ENCODE peak calls at places on chromosomes 5 and 9, in seven cellular contexts. P is SK-N-DZ; C is RWPE1; B is heart left ventricle; F is stimulated activated CD8-positive, alpha-beta memory T cell treated with anti-CD3 and anti-CD28 coated beads, Interleukin-12 subunit alpha, Interleukin-12 subunit beta, amount 100 ng/mL, for 1 hour; U is astrocyte of the hippocampus; G is ureter. V is an unnamed sample.

GRCh38 chr5:100777680-100778281 is 125.3 kb downstream of the ST8SIA4 start:
- DNase-seq in P (no peak), C (peak), B (peak), F (no peak), U (peak), G (no peak), V (no peak)

GRCh38 chr9:76634356-76635054 is 129.7 kb upstream of the PCA3 start:
- DNase-seq in P (peak), C (peak), B (no peak), F (no peak), U (peak), G (no peak), V (no peak)

GRCh38 chr5:109945097-109945678 is 255.5 kb downstream of the MAN2A1 start:
- DNase-seq in P (no peak), C (no peak), B (no peak), F (no peak), U (peak), G (no peak), V (no peak)

GRCh38 chr5:93589348-93589662 is 6.3 kb downstream of the NR2F1 start:
- DNase-seq in P (no peak), C (no peak), B (no peak), F (no peak), U (peak), G (no peak), V (no peak)

GRCh38 chr5:132012385-132013005 is 1.0 kb upstream of the ACSL6 start:
- DNase-seq in P (no peak), C (peak), B (peak), F (no peak), U (peak), G (peak), V (no peak)

GRCh38 chr5:176365663-176366574 is 632 bp downstream of the ARL10 start:
- DNase-seq in P (peak), C (peak), B (peak), F (no peak), U (peak), G (no peak), V (peak)

GRCh38 chr5:87410941-87411340 is 1.8 kb downstream of the CCNH start:
- DNase-seq in P (no peak), C (no peak), B (no peak), F (no peak), U (peak), G (no peak), V (no peak)

GRCh38 chr9:35615981-35616680 is 2.1 kb downstream of the CD72 start:
- DNase-seq in P (no peak), C (no peak), B (no peak), F (no peak), U (no peak), G (no peak), V (no peak)

GRCh38 chr5:158373623-158374375 is 514.9 kb upstream of the CLINT1 start:
- DNase-seq in P (no peak), C (no peak), B (no peak), F (no peak), U (no peak), G (no peak), V (no peak)

GRCh38 chr5:57784106-57784505 is 301.5 kb upstream of the ACTBL2 start:
- DNase-seq in P (no peak), C (peak), B (no peak), F (no peak), U (no peak), G (no peak), V (no peak)

GRCh38 chr9:26856413-26857032 is 36.1 kb downstream of the CAAP1 start:
- DNase-seq in P (peak), C (peak), B (no peak), F (no peak), U (peak), G (no peak), V (peak)

GRCh38 chr5:51387854-51388320 is 4.6 kb downstream of the ISL1 start:
- DNase-seq in P (peak), C (peak), B (no peak), F (no peak), U (no peak), G (no peak), V (peak)

GRCh38 chr5:140362875-140363630 is 3.1 kb downstream of the SLC4A9 start:
- DNase-seq in P (peak), C (peak), B (peak), F (peak), U (peak), G (peak), V (peak)

GRCh38 chr5:178460598-178461425 is 129.4 kb downstream of the COL23A1 start:
- DNase-seq in P (peak), C (peak), B (peak), F (peak), U (peak), G (peak), V (peak)

GRCh38 chr9:112784020-112784788 is 33.6 kb downstream of the SNX30 start:
- DNase-seq in P (no peak), C (no peak), B (no peak), F (no peak), U (peak), G (no peak), V (peak)

GRCh38 chr9:15617782-15618181 is 64.9 kb downstream of the CCDC171 start:
- DNase-seq in P (no peak), C (no peak), B (no peak), F (no peak), U (no peak), G (no peak), V (no peak)

GRCh38 chr5:78610163-78610583 is 38.4 kb downstream of the LHFPL2 start:
- DNase-seq in P (no peak), C (no peak), B (peak), F (no peak), U (peak), G (no peak), V (no peak)

GRCh38 chr5:149439899-149440655 is 61.0 kb upstream of the IL17B start:
- DNase-seq in P (peak), C (peak), B (peak), F (no peak), U (peak), G (peak), V (peak)

GRCh38 chr5:75049581-75050274 is 2.6 kb downstream of the GCNT4 start:
- DNase-seq in P (peak), C (peak), B (peak), F (peak), U (peak), G (peak), V (peak)

GRCh38 chr5:39674209-39675082 is 249.7 kb upstream of the DAB2 start:
- DNase-seq in P (no peak), C (no peak), B (no peak), F (no peak), U (no peak), G (no peak), V (no peak)

GRCh38 chr9:83920469-83920941 is 727 bp downstream of the KIF27 start:
- DNase-seq in P (no peak), C (no peak), B (peak), F (no peak), U (peak), G (peak), V (no peak)

GRCh38 chr5:129906177-129906887 is 2.1 kb downstream of the CHSY3 start:
- DNase-seq in P (peak), C (peak), B (peak), F (no peak), U (peak), G (no peak), V (no peak)

GRCh38 chr9:91740713-91741112 is 209.3 kb downstream of the ROR2 start:
- DNase-seq in P (no peak), C (no peak), B (no peak), F (no peak), U (peak), G (no peak), V (no peak)

GRCh38 chr9:23557691-23558090 is 268.3 kb downstream of the ELAVL2 start:
- DNase-seq in P (no peak), C (no peak), B (no peak), F (no peak), U (peak), G (no peak), V (no peak)

GRCh38 chr9:2664675-2665065 is 43.1 kb downstream of the VLDLR start:
- DNase-seq in P (no peak), C (no peak), B (no peak), F (no peak), U (no peak), G (no peak), V (no peak)

GRCh38 chr5:141877478-141878185 is 578 bp downstream of the PCDH1 start:
- DNase-seq in P (no peak), C (peak), B (no peak), F (no peak), U (peak), G (no peak), V (peak)

GRCh38 chr9:18233776-18234445 is 240.0 kb upstream of the ADAMTSL1 start:
- DNase-seq in P (no peak), C (no peak), B (no peak), F (no peak), U (no peak), G (no peak), V (no peak)

GRCh38 chr9:36988848-36989247 is 45.2 kb downstream of the PAX5 start:
- DNase-seq in P (no peak), C (no peak), B (no peak), F (no peak), U (no peak), G (no peak), V (no peak)

GRCh38 chr9:70058569-70059161 is 15.0 kb downstream of the MAMDC2 start:
- DNase-seq in P (no peak), C (no peak), B (no peak), F (no peak), U (no peak), G (no peak), V (no peak)

GRCh38 chr9:109277451-109277850 is 43.4 kb downstream of the EPB41L4B start:
- DNase-seq in P (no peak), C (peak), B (no peak), F (no peak), U (no peak), G (peak), V (no peak)

GRCh38 chr9:90999425-91000397 is 198.1 kb downstream of the SYK start:
- DNase-seq in P (no peak), C (peak), B (no peak), F (no peak), U (no peak), G (no peak), V (no peak)

GRCh38 chr5:132389453-132390286 is 20.2 kb downstream of the SLC22A5 start:
- DNase-seq in P (no peak), C (peak), B (no peak), F (no peak), U (peak), G (peak), V (peak)

GRCh38 chr9:123138156-123138555 is 104.7 kb downstream of the GPR21 start:
- DNase-seq in P (no peak), C (no peak), B (no peak), F (no peak), U (peak), G (no peak), V (no peak)

V was measured in BE2C.